ENCODE peak calls at places on chromosome 1, in six cellular contexts. I is K562, Z is Peyer's patch, P is IMR-90, T is right lobe of liver, K is HCT116. F is an unnamed sample.

GRCh38 chr1:232767381-232768074 is 37.7 kb upstream of the MAP10 start:
- DNase-seq in Z (peak; percentile 67), I (no peak), T (no peak), K (peak; percentile 10), P (peak; percentile 74), F (no peak)

GRCh38 chr1:172818841-172819527 is 160.1 kb downstream of the FASLG start:
- DNase-seq in Z (no peak), K (no peak), I (no peak), P (no peak), T (no peak), F (no peak)

GRCh38 chr1:29471487-29472313 is 235.4 kb downstream of the PTPRU start:
- DNase-seq in P (no peak), I (no peak), Z (no peak), K (no peak), T (no peak), F (no peak)

GRCh38 chr1:228342627-228343210 is 63.9 kb downstream of the TRIM11 start:
- DNase-seq in P (no peak), T (peak; percentile 29), Z (no peak), K (no peak), I (no peak), F (no peak)

GRCh38 chr1:174074757-174075156 is 52.6 kb upstream of the RC3H1 start:
- DNase-seq in P (peak; percentile 55), I (peak; percentile 30), T (no peak), Z (no peak), K (no peak), F (no peak)

GRCh38 chr1:72282271-72282656 is at the start of gene NEGR1:
- DNase-seq in Z (peak; percentile 51), K (no peak), I (no peak), T (no peak), P (peak; percentile 68), F (peak; percentile 72)

GRCh38 chr1:100536031-100536430 is 1.9 kb upstream of the GPR88 start:
- DNase-seq in P (no peak), T (no peak), I (no peak), Z (no peak), K (no peak), F (no peak)

GRCh38 chr1:172531412-172531811 is 1.5 kb upstream of the SUCO start:
- DNase-seq in P (no peak), Z (no peak), I (no peak), T (no peak), K (no peak), F (no peak)

GRCh38 chr1:182147136-182147815 is 85.8 kb upstream of the ZNF648 start:
- DNase-seq in P (no peak), I (no peak), T (no peak), Z (no peak), K (no peak), F (no peak)

DNA sequence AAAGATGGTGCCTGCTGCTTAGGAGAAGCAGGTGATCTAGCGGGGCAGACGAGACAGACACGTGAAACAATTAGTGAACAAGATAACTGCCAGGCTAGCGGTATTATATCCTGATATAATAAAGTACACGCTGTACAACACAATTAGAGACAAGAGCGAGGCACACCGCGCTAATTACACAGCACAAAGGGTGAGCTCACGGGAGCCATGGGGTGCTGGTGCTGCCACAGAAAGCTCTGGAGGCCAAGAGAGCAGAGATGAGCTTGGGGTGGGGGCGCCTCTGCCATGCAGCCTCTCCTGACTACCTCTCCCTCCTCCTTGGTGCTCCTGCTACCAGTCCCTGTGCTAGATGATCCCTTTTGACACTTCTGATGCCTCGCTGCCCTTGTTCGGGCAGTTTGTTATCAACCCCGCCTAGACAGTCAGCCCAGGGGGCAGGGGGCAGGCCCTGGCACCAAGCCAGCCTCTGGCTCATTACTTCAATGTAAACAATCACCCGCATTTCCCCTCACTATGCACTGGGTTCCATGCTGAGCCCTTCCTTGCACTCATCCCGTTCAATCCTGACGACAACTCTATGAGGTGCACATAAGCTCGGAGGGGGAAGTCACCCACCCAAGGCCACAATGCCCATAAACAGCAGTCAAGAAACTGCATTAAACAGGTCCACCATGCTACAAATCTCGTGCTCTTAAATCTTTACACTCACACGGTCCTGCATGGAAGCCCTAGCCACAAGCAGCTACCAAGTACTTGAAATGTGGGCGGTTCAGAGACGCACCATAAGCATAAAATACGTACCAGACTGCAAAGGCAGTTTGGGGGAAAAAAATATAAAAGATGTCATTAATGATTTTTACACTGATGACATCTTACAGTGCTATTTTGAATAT is 103.0 kb downstream of the SSBP3 start:
- DNase-seq in T (no peak), P (no peak), Z (no peak), I (no peak), K (no peak), F (no peak)
- H3K4me1 ChIP-seq in T (no peaks in the 10 kb centered on the region), P (peaks cover 12% of the 10 kb centered on the region), Z (peaks cover 31% of the 10 kb centered on the region), I (peaks cover 32% of the 10 kb centered on the region), K (no peaks in the 10 kb centered on the region), F (peaks cover 31% of the 10 kb centered on the region)

GRCh38 chr1:87151500-87152421 is 176.9 kb upstream of the LMO4 start:
- DNase-seq in P (peak; percentile 58), T (peak; percentile 52), I (peak; percentile 67), Z (peak; percentile 65), K (no peak), F (peak; percentile 77)
- TF ChIP-seq CTCF in P (peak; percentile 69), T (peak; percentile 37), I (peak; percentile 68), Z (peak; percentile 22), K (no peak), F (peak; percentile 18)

GRCh38 chr1:156601122-156601830 is at the start of gene GPATCH4:
- DNase-seq in I (peak; percentile 89), T (peak; percentile 82), Z (peak; percentile 77), K (peak; percentile 81), P (peak; percentile 92), F (peak; percentile 95)
- TF ChIP-seq POLR2A in I (peak; percentile 93), T (peak; percentile 63), Z (peak; percentile 22), K (peak; percentile 52), P (peak; percentile 86), F (no peak)

GRCh38 chr1:201500670-201501120 is 6.2 kb downstream of the CSRP1 start:
- DNase-seq in P (no peak), T (peak; percentile 71), K (no peak), Z (no peak), I (no peak), F (peak; percentile 64)

GRCh38 chr1:201497935-201498509 is 8.9 kb downstream of the CSRP1 start:
- DNase-seq in K (no peak), T (no peak), P (no peak), Z (no peak), I (no peak), F (no peak)

GRCh38 chr1:201499191-201499590 is 7.7 kb downstream of the CSRP1 start:
- DNase-seq in P (no peak), K (no peak), I (no peak), T (no peak), Z (no peak), F (no peak)

GRCh38 chr1:201499795-201500669 is 6.9 kb downstream of the CSRP1 start:
- DNase-seq in P (no peak), T (no peak), Z (no peak), I (no peak), K (no peak), F (peak; percentile 47)

DNA sequence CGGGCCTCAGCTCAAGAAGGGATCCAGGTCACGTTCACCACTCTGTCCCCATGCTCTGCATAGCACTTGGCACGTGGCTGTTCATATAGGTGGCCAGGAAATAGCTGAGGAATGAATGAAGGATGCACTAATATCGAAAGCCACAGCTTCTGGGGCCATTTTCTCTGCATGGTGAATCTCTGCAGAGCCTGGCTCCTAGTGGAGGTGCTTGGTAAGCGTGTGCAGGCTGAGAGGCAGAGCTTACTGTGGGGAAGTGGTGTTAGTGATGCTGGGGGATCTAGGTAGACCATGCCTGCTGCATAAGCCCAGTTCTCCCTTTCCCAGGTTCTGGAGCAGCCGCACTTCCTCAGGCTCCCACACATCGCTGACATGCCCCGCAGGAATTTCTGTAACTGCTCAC is 8.3 kb downstream of the CSRP1 start:
- DNase-seq in I (no peak), Z (no peak), P (no peak), K (no peak), T (no peak), F (no peak)
- H3K4me1 ChIP-seq in I (no peaks in the 10 kb centered on the region), Z (peaks cover 72% of the 10 kb centered on the region), P (peaks cover 67% of the 10 kb centered on the region), K (no peaks in the 10 kb centered on the region), T (peaks cover 96% of the 10 kb centered on the region), F (peaks cover 45% of the 10 kb centered on the region)

GRCh38 chr1:25217598-25218232 is 14.6 kb downstream of the SYF2 start:
- DNase-seq in K (no peak), P (no peak), I (no peak), T (no peak), Z (no peak), F (no peak)
- TF ChIP-seq CTCF in K (no peak), P (no peak), I (no peak), T (no peak), Z (no peak), F (no peak)

DNA sequence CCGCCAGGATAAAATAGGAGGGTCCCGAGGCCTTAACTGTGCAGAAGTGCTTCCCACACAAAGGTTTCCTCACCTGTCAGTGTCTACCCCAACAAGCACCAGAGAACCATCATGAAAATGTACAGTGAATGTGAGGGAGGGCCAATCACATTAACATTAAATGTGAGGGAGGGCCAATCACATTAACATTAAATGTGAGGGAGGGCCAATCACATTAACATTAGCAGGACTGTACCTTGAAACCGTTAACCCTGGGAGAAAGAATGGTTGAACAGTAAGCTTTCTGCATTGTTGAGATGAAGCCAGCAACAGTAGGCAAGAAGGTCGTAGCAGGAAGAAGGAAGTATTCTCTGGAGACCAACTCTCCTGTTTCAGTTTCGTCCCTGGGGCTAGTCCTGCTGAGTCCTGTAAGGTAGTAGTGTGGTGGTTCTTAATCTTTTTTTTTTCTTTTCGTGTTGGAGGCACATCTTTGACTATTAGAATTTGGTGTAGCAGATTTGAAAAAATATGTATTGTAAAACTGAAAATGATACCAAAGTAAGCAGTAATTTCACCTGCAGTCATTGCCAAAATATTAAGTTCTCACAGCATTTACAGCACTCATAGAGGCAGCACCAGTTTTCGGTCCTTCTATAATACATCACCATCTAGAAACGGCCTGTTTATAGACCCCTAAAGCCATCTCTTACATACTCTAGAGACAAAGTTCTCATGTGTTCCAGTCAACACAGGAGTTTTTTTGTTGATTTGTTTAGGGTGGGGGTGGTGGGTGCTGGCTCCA is 98.6 kb upstream of the PPP2R5A start:
- DNase-seq in Z (no peak), I (no peak), T (no peak), P (no peak), K (no peak), F (no peak)
- TF ChIP-seq POLR2A in Z (no peak), I (no peak), T (no peak), P (no peak), K (no peak), F (no peak)

DNA sequence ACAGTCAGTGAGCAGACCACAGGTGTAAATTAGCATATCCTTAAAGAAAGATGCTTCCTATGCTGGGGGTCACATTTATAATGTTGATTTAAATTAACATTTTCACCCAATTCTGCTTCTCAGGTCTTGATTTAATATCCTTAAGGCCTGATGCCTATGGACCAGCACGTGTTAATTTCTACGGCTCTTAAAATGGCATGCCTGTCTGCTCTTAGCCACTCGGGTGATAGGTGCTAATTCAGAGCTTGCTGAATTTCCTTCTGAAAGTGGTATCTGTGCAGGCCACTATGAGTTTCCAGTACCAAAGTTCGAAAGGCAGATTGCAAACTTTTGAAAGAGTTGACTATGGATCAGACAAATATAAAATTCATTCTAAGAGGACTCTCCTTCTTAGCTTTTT is 487.4 kb upstream of the ADGRL2 start:
- DNase-seq in P (no peak), I (no peak), Z (no peak), T (no peak), K (no peak), F (no peak)
- H3K4me1 ChIP-seq in P (no peaks in the 10 kb centered on the region), I (no peaks in the 10 kb centered on the region), Z (no peaks in the 10 kb centered on the region), T (no peaks in the 10 kb centered on the region), K (no peaks in the 10 kb centered on the region), F (peaks cover 3% of the 10 kb centered on the region)

GRCh38 chr1:63367218-63368103 is at the start of gene ALG6:
- DNase-seq in Z (peak; percentile 96), I (peak; percentile 96), P (peak; percentile 87), T (peak; percentile 97), K (peak; percentile 76), F (peak; percentile 95)
- TF ChIP-seq CTCF in Z (no peak), I (no peak), P (peak; percentile 14), T (no peak), K (no peak), F (no peak)

F was measured in testis.